ENCODE peak calls at places on chromosomes 5 and 9, in six cellular contexts. Z, X, I, A, W and C are unnamed samples. For H3K36me3, the result is how much of the 10 kb centered on the place peaks cover.

GRCh38 chr5:173626501-173626812 is 10.0 kb upstream of the BOD1 start:
- DNase-seq in Z (no peak), X (no peak), I (no peak), A (no peak), W (no peak), C (no peak)

GRCh38 chr9:100292414-100292813 is 60.3 kb downstream of the TEX10 start:
- DNase-seq in Z (no peak), X (no peak), I (no peak), A (no peak), W (no peak), C (no peak)

GRCh38 chr9:72585737-72586136 is 64.3 kb downstream of the TMC1 start:
- DNase-seq in Z (no peak), X (no peak), I (peak), A (no peak), W (peak), C (no peak)

GRCh38 chr5:39906146-39906545 is 481.4 kb upstream of the DAB2 start:
- DNase-seq in Z (no peak), X (no peak), I (no peak), A (no peak), W (peak), C (no peak)

GRCh38 chr5:168528521-168529360 is at the start of gene FBLL1:
- DNase-seq in Z (peak), X (no peak), I (no peak), A (no peak), W (no peak), C (no peak)

GRCh38 chr9:78609471-78609870 is 312.5 kb downstream of the PSAT1 start:
- DNase-seq in Z (no peak), X (no peak), I (no peak), A (no peak), W (no peak), C (no peak)

GRCh38 chr9:70873506-70873905 is 247.9 kb downstream of the TRPM3 start:
- DNase-seq in Z (no peak), X (no peak), I (no peak), A (no peak), W (no peak), C (no peak)

GRCh38 chr5:82274343-82275266 is 3.5 kb downstream of the RPS23 start:
- DNase-seq in Z (no peak), X (no peak), I (no peak), A (no peak), W (no peak), C (no peak)

GRCh38 chr9:129785866-129786265 is 17.1 kb upstream of the TOR1B start:
- DNase-seq in Z (no peak), X (no peak), I (no peak), A (no peak), W (no peak), C (no peak)

GRCh38 chr9:135030711-135031245 is 56.7 kb upstream of the OLFM1 start:
- DNase-seq in Z (peak), X (no peak), I (no peak), A (no peak), W (no peak), C (no peak)

GRCh38 chr5:77301447-77301878 is 91.0 kb downstream of the PDE8B start:
- DNase-seq in Z (no peak), X (no peak), I (no peak), A (no peak), W (no peak), C (no peak)

GRCh38 chr5:170420809-170421412 is 31.7 kb upstream of the KCNMB1 start:
- DNase-seq in Z (peak), X (peak), I (no peak), A (peak), W (peak), C (peak)

GRCh38 chr9:107504585-107505455 is 15.3 kb upstream of the KLF4 start:
- DNase-seq in Z (no peak), X (no peak), I (peak), A (peak), W (peak), C (no peak)

DNA sequence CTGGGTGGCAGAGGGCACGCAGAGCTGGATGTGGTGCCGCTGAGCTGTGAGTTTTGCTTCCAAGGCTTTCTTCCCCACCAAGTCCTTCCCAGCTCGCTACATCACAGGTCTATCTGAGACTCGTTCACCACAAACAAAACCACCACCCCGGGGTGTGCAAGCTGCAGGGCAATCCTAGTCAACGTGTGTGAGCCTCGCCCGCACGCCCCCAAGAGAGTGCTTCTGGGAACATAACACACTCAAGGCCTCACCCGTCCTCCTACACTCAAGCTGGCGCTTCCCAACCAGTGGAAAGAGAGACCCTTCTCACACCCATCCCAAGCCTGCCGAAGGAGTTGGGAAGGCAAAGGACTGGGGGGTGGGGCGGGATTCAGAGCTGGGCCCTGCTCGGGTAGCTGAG is 10.6 kb downstream of the SNAPC4 start:
- DNase-seq in Z (no peak), X (no peak), I (no peak), A (no peak), W (no peak), C (no peak)
- H3K36me3 ChIP-seq in Z (half or more), X (half or more), I (half or more), A (half or more), W (under half), C (under half)

DNA sequence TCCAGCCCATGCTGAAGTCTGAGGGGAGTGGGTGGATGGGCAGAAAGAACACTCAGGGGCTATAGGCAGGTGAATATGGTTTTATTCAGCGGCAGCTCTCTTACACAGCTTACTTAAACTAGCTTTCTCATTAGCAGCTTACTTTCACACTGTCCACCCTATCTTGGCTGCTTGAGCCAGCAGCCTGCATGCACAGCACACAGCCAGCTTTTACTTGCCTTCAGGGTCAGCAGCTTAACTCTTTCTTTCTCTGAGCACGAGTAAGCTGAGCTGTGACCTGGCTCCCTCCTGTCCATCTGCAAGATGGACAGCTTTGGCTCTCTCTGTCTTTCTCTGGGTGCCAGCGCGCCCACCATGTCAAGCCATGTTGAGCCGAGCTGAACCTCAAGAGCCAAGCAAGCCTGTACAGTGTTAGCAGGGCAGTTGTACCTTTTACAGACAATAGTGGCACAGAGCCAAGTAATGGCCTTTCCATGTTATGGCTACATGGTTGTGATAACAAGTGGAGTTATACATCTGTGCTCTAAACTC is 1054.9 kb downstream of the PTPRD start:
- DNase-seq in Z (no peak), X (no peak), I (no peak), A (no peak), W (no peak), C (peak)
- H3K4me3 ChIP-seq in Z (no peak), X (no peak), I (no peak), A (no peak), W (no peak), C (no peak)

GRCh38 chr5:33460210-33460609 is 19.4 kb downstream of the TARS1 start:
- DNase-seq in Z (no peak), X (no peak), I (no peak), A (no peak), W (peak), C (no peak)
- H3K36me3 ChIP-seq in Z (half or more), X (half or more), I (half or more), A (half or more), W (half or more), C (half or more)

GRCh38 chr9:19120846-19121245 is 6.4 kb downstream of the PLIN2 start:
- DNase-seq in Z (no peak), X (no peak), I (no peak), A (no peak), W (no peak), C (no peak)

GRCh38 chr9:19119801-19120440 is 7.4 kb downstream of the PLIN2 start:
- DNase-seq in Z (no peak), X (no peak), I (no peak), A (no peak), W (peak), C (no peak)

GRCh38 chr9:19127881-19128719 is 808 bp upstream of the PLIN2 start:
- DNase-seq in Z (no peak), X (peak), I (peak), A (no peak), W (no peak), C (no peak)

GRCh38 chr9:19122490-19123042 is 4.7 kb downstream of the PLIN2 start:
- DNase-seq in Z (no peak), X (no peak), I (no peak), A (no peak), W (no peak), C (no peak)

DNA sequence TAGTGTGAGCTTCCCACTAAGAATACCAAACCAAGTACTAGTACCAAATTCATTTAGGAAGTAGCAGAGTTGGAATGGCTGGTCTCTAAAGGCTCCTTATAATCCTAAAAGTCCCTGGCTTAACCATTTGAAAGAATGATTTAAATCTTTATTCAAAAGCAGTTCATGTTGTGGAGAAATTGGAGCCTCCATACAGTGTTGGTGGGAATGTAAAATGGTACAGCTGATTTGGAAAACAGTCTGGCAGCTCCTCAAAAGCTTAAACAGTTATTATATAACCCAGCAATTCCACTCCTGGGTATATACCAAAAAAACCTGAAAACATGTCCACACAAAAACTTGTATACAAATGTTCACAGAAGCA is 2.9 kb downstream of the PLIN2 start:
- DNase-seq in Z (no peak), X (no peak), I (no peak), A (no peak), W (no peak), C (no peak)
- H3K4me3 ChIP-seq in Z (no peak), X (peak), I (peak), A (peak), W (no peak), C (no peak)

GRCh38 chr5:134891473-134891872 is 13.5 kb upstream of the PCBD2 start:
- DNase-seq in Z (no peak), X (no peak), I (no peak), A (no peak), W (no peak), C (no peak)

GRCh38 chr5:134892282-134892681 is 12.6 kb upstream of the PCBD2 start:
- DNase-seq in Z (no peak), X (no peak), I (no peak), A (no peak), W (no peak), C (no peak)

GRCh38 chr5:134889335-134889734 is 15.2 kb downstream of the TXNDC15 start:
- DNase-seq in Z (no peak), X (no peak), I (no peak), A (no peak), W (no peak), C (no peak)

GRCh38 chr5:134892926-134893325 is 12.0 kb upstream of the PCBD2 start:
- DNase-seq in Z (no peak), X (no peak), I (no peak), A (no peak), W (no peak), C (no peak)

DNA sequence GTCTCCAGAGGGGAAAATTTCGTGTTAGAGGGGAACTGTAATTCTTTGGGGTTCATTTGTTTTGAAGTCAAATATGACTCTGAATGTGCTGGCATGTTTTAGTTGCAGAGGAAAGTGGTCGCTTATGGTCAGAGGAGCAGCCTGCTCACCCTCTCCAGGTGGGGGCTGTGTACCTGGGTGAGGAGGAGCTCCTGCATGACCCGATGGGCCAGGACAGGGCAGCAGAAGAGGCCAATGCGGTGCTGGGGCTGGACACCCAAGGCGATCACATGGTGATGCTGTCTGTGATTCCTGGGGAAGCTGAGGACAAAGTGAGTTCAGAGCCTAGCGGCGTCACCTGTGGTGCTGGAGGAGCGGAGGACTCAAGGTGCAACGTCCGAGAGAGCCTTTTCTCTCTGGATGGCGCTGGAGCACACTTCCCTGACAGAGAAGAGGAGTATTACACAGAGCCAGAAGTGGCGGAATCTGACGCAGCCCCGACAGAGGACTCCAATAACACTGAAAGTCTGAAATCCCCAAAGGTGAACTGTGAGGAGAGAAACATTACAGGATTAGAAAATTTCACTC is 13.5 kb downstream of the TXNDC15 start:
- DNase-seq in Z (no peak), X (no peak), I (no peak), A (no peak), W (no peak), C (no peak)
- H3K36me3 ChIP-seq in Z (under half), X (under half), I (under half), A (under half), W (under half), C (under half)

GRCh38 chr5:177371705-177372533 is 12.3 kb upstream of the SLC34A1 start:
- DNase-seq in Z (no peak), X (no peak), I (no peak), A (no peak), W (no peak), C (no peak)
- H3K4me3 ChIP-seq in Z (peak), X (peak), I (peak), A (no peak), W (no peak), C (peak)

GRCh38 chr9:137103206-137103999 is 11.1 kb downstream of the DPP7 start:
- DNase-seq in Z (no peak), X (no peak), I (no peak), A (no peak), W (no peak), C (no peak)

GRCh38 chr9:137099231-137099630 is 12.4 kb downstream of the MAN1B1 start:
- DNase-seq in Z (no peak), X (no peak), I (no peak), A (no peak), W (no peak), C (no peak)

GRCh38 chr9:137095664-137096517 is 9.1 kb downstream of the MAN1B1 start:
- DNase-seq in Z (no peak), X (no peak), I (no peak), A (no peak), W (no peak), C (peak)

GRCh38 chr9:137096785-137097546 is 10.2 kb downstream of the MAN1B1 start:
- DNase-seq in Z (no peak), X (no peak), I (no peak), A (no peak), W (no peak), C (no peak)

DNA sequence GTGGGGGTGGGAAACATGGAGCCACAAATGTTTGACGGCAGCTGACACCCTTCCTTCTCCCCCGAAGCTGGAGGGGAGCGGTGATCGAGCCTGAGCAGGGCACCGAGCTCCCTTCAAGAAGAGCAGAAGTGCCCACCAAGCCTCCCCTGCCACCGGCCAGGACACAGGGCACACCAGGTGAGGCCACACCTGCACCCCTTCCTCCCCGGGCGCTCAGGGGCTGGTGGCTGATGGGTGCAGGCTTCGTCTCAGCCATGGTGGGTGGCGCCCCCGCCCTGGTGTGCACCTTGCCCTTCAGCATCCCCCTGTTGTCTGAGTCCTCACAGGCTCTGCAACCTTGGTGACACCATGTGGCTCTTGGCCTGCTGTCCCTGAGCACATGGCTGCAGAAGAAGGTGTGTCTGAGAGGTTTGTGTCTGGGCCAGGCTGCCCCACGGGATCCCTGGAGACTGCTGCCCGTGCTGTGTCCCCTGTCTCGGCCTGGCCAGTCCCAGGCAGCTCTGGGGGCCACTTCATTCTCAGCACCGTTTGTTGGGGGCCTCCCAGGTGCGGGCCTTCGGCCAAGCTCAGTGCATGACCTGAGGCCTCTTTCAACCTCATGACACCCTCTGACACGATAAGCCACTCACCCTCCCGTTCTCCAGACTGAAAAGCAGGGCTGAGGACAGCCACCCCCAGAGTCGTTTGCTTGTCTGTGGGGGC is 11.1 kb downstream of the MAN1B1 start:
- DNase-seq in Z (no peak), X (no peak), I (no peak), A (no peak), W (no peak), C (no peak)
- H3K36me3 ChIP-seq in Z (under half), X (half or more), I (half or more), A (half or more), W (under half), C (under half)

GRCh38 chr5:139847790-139848507 is 52.3 kb downstream of the PSD2 start:
- DNase-seq in Z (peak), X (peak), I (no peak), A (peak), W (peak), C (peak)
- H3K4me3 ChIP-seq in Z (peak), X (peak), I (peak), A (peak), W (peak), C (no peak)

GRCh38 chr9:89351584-89351983 is 33.3 kb downstream of the SECISBP2 start:
- DNase-seq in Z (no peak), X (no peak), I (no peak), A (no peak), W (no peak), C (no peak)

GRCh38 chr9:89352874-89353649 is 34.8 kb downstream of the SECISBP2 start:
- DNase-seq in Z (no peak), X (no peak), I (no peak), A (no peak), W (no peak), C (no peak)

GRCh38 chr9:89352451-89352850 is 34.2 kb downstream of the SECISBP2 start:
- DNase-seq in Z (no peak), X (no peak), I (no peak), A (no peak), W (no peak), C (no peak)

GRCh38 chr9:89349607-89350006 is 31.3 kb downstream of the SECISBP2 start:
- DNase-seq in Z (no peak), X (no peak), I (no peak), A (no peak), W (no peak), C (no peak)

DNA sequence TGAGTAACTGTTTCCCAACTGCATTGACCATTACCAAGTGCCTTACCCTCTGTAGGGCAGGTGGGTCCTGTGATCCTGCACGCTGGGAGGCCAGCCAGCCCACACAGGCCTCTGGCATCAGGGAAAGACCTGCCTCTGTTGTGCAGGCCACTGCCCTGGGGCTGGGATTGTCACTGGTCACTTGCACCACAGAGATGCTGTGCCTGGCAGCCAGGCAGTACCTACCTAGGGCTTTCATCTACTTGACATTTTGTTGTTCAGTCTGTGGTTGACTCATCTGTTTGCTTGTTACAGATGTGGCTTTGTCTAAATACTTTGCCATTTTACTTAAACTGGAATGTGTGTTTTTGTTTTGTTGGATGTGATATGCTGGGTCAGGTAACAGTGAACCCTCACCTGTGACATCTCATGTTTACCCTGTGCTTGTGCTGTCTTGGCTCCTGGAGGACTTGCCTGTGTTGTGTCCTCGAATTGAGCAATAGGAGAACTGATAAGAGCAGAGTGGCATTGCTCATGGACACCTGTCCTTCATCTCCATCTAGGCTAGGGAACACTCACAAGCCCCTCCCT is 32.8 kb downstream of the SECISBP2 start:
- DNase-seq in Z (no peak), X (no peak), I (no peak), A (no peak), W (no peak), C (no peak)
- H3K36me3 ChIP-seq in Z (half or more), X (half or more), I (half or more), A (half or more), W (under half), C (half or more)

GRCh38 chr5:140294753-140295152 is 8.1 kb downstream of the PFDN1 start:
- DNase-seq in Z (no peak), X (no peak), I (no peak), A (no peak), W (no peak), C (no peak)

GRCh38 chr5:140295414-140295813 is 7.5 kb downstream of the PFDN1 start:
- DNase-seq in Z (peak), X (no peak), I (no peak), A (peak), W (peak), C (no peak)

GRCh38 chr5:140293091-140293996 is 9.6 kb downstream of the PFDN1 start:
- DNase-seq in Z (no peak), X (no peak), I (no peak), A (no peak), W (no peak), C (no peak)

GRCh38 chr5:140296289-140296688 is 6.6 kb downstream of the PFDN1 start:
- DNase-seq in Z (no peak), X (no peak), I (no peak), A (no peak), W (no peak), C (no peak)

GRCh38 chr5:140292212-140293040 is 10.5 kb downstream of the PFDN1 start:
- DNase-seq in Z (no peak), X (no peak), I (no peak), A (no peak), W (no peak), C (no peak)
- H3K4me3 ChIP-seq in Z (no peak), X (peak), I (no peak), A (no peak), W (no peak), C (no peak)